ENCODE peak calls at places on chromosomes 16 and 17, in eight cellular contexts. E is breast epithelium, J is sigmoid colon, B is testis, P is right atrium auricular region, M is cardiac muscle cell, S is heart left ventricle, Z is neuronal stem cell. R is an unnamed sample.
A peak's percentile ranks its signal among the peaks of the same experiment; 100 is the strongest.

GRCh38 chr17:72056155-72056554 is 64.7 kb upstream of the SOX9 start:
- DNase-seq in E (no peak), J (no peak), B (no peak), P (no peak), M (no peak), S (no peak), Z (no peak), R (no peak)

GRCh38 chr17:57911021-57911420 is 44.2 kb downstream of the CUEDC1 start:
- DNase-seq in E (no peak), J (no peak), B (no peak), P (no peak), M (no peak), S (no peak), Z (no peak), R (no peak)

GRCh38 chr17:78903101-78903779 is at the start of gene CEP295NL:
- DNase-seq in E (no peak), J (no peak), B (peak; percentile 71), P (no peak), M (peak; percentile 48), S (peak; percentile 28), Z (peak; percentile 73), R (peak; percentile 34)

GRCh38 chr17:35540589-35541404 is 3.3 kb upstream of the SLFN12L start:
- DNase-seq in E (no peak), J (peak; percentile 69), B (peak; percentile 36), P (peak; percentile 63), M (no peak), S (peak; percentile 57), Z (no peak), R (peak; percentile 41)

GRCh38 chr16:3945751-3946603 is 65.5 kb upstream of the CREBBP start:
- DNase-seq in E (peak; percentile 67), J (no peak), B (peak; percentile 68), P (peak; percentile 71), M (peak; percentile 69), S (peak; percentile 54), Z (no peak), R (no peak)

GRCh38 chr17:75941442-75941819 is 589 bp upstream of the FBF1 start:
- DNase-seq in E (no peak), J (no peak), B (peak; percentile 31), P (no peak), M (no peak), S (no peak), Z (no peak), R (no peak)

GRCh38 chr17:81453712-81454111 is 58.5 kb downstream of the BAHCC1 start:
- DNase-seq in E (no peak), J (no peak), B (no peak), P (no peak), M (no peak), S (no peak), Z (no peak), R (no peak)

GRCh38 chr16:84519855-84520254 is 15.4 kb upstream of the MEAK7 start:
- DNase-seq in E (no peak), J (no peak), B (no peak), P (no peak), M (no peak), S (no peak), Z (no peak), R (no peak)

DNA sequence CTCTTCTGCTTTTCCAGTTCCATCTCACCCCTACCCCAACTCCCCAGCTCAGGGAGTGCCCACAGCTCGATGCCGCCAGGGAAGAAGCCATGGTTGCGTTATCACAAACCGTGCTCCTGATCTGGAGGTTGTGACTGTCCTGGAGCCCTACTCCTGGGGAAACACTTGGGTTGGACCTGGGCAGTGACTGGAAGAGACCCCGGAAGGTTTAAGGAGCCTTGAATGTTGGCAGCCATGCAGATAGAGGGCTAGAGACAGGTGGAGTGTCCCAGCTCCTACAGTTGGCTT is 2.6 kb downstream of the MMP15 start:
- DNase-seq in E (no peak), J (no peak), B (no peak), P (no peak), M (no peak), S (no peak), Z (no peak), R (no peak)
- H3K4me1 ChIP-seq in E (peaks cover 8% of the 10 kb centered on the region), J (peaks cover 53% of the 10 kb centered on the region), B (peaks cover 45% of the 10 kb centered on the region), P (no peaks in the 10 kb centered on the region), M (peaks cover 65% of the 10 kb centered on the region), S (peaks cover 91% of the 10 kb centered on the region), Z (peaks cover 12% of the 10 kb centered on the region), R (peaks cover 4% of the 10 kb centered on the region)

DNA sequence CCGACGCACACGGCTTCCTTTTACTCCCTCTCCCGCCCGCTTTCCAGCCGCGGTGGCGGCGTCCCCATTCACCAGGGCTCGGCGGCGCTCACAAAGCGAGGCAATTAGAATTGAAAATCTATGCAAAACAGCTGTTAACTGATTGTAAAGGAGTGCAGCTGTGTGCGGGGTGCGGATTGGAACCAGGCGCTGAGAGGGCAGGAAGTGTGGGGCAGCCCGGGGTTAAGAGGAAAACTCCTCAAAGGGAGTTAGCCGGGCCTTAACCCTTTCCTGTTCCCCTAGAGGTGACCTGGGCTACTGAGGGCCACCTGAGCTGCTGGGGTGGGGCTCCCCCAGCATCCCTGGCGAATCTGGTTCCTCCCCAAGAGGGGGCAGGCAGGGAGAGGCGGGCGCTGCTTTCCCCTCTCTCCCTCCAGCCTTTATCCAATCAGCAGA is 5.8 kb upstream of the GSE1 start:
- DNase-seq in E (no peak), J (no peak), B (no peak), P (no peak), M (peak; percentile 55), S (no peak), Z (peak; percentile 48), R (no peak)
- H3K4me3 ChIP-seq in E (no peak overlapping the region), J (peak overlapping the region; percentile 21), B (no peak overlapping the region), P (no peak overlapping the region), M (peak overlapping the region; percentile 5), S (no peak overlapping the region), Z (no peak overlapping the region), R (no peak overlapping the region)

DNA sequence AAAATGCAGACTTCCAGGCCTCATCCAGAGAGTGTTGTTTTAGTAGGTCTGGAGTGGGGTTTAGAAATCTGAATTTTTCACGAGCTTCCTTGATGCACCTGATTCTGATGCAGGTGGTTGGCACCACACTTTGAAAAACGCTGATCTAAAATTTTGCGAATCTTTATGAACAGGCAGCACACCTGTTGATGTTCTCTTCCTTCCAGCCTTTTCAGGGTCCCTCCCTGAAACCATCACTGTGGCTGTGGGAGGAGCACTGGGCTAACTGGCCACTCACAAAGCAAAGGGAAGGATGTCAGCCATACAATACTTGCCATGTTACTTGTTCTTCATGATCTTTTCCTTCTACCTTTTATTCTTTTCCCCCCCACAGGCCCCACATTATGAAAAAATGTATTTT is 14.2 kb downstream of the LDAF1 start:
- DNase-seq in E (no peak), J (no peak), B (no peak), P (no peak), M (no peak), S (no peak), Z (no peak), R (no peak)
- H3K36me3 ChIP-seq in E (no peaks in the 10 kb centered on the region), J (peaks cover 20% of the 10 kb centered on the region), B (no peaks in the 10 kb centered on the region), P (peaks cover 69% of the 10 kb centered on the region), M (peaks cover 9% of the 10 kb centered on the region), S (peaks cover 38% of the 10 kb centered on the region), Z (peaks cover 13% of the 10 kb centered on the region), R (peaks cover 56% of the 10 kb centered on the region)

GRCh38 chr16:2462031-2462866 is 2.3 kb downstream of the TEDC2 start:
- DNase-seq in E (no peak), J (no peak), B (no peak), P (no peak), M (no peak), S (no peak), Z (no peak), R (no peak)

GRCh38 chr16:2459647-2460390 is at the start of gene TEDC2:
- DNase-seq in E (peak; percentile 94), J (peak; percentile 98), B (peak; percentile 98), P (peak; percentile 95), M (peak; percentile 98), S (peak; percentile 98), Z (peak; percentile 96), R (peak; percentile 97)

GRCh38 chr16:2460916-2461315 is 1.0 kb downstream of the TEDC2 start:
- DNase-seq in E (no peak), J (no peak), B (no peak), P (no peak), M (no peak), S (no peak), Z (no peak), R (no peak)

GRCh38 chr16:2458887-2459646 is 842 bp upstream of the TEDC2 start:
- DNase-seq in E (no peak), J (no peak), B (no peak), P (no peak), M (no peak), S (no peak), Z (no peak), R (no peak)

DNA sequence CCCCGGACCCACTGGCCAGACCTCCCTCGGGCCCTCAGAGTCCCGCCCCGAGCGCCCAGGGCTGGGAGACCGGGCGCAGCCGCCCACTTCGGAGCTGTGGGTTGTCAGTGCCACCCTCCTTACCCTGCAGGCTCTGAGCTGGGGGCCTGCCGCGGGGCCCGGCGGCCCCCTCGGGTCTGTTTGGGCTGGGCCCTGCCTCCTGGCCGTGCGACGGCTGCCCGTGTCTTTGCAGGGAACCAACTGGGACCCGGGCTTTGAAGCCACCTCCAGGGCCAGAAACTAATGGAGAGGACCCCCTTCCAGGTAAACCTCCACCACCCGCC is 443 bp downstream of the TEDC2 start:
- DNase-seq in E (no peak), J (no peak), B (no peak), P (no peak), M (no peak), S (no peak), Z (no peak), R (no peak)
- H3K4me1 ChIP-seq in E (no peaks in the 10 kb centered on the region), J (peaks cover 17% of the 10 kb centered on the region), B (peaks cover 14% of the 10 kb centered on the region), P (no peaks in the 10 kb centered on the region), M (peaks cover 6% of the 10 kb centered on the region), S (peaks cover 14% of the 10 kb centered on the region), Z (peaks cover 13% of the 10 kb centered on the region), R (peaks cover 5% of the 10 kb centered on the region)

GRCh38 chr16:1918312-1918889 is at the start of gene HS3ST6:
- DNase-seq in E (no peak), J (no peak), B (no peak), P (no peak), M (peak; percentile 48), S (no peak), Z (no peak), R (no peak)

GRCh38 chr16:1920727-1921155 is 2.5 kb upstream of the HS3ST6 start:
- DNase-seq in E (no peak), J (no peak), B (peak; percentile 37), P (no peak), M (peak; percentile 70), S (no peak), Z (peak; percentile 65), R (no peak)

GRCh38 chr16:1917665-1918111 is 527 bp downstream of the HS3ST6 start:
- DNase-seq in E (no peak), J (no peak), B (no peak), P (no peak), M (peak; percentile 30), S (no peak), Z (no peak), R (no peak)

GRCh38 chr16:1919680-1919998 is 1.4 kb upstream of the HS3ST6 start:
- DNase-seq in E (no peak), J (no peak), B (no peak), P (no peak), M (no peak), S (no peak), Z (no peak), R (no peak)

GRCh38 chr16:1918890-1919679 is 870 bp upstream of the HS3ST6 start:
- DNase-seq in E (no peak), J (no peak), B (no peak), P (no peak), M (no peak), S (no peak), Z (no peak), R (no peak)
- H3K4me3 ChIP-seq in E (peak overlapping the region; percentile 23), J (no peak overlapping the region), B (no peak overlapping the region), P (no peak overlapping the region), M (peak overlapping the region; percentile 16), S (no peak overlapping the region), Z (no peak overlapping the region), R (no peak overlapping the region)